ENCODE peak calls at places on chromosomes 3 and 15, in eight cellular contexts. R is PC-3, A is hepatocyte, M is GM23338, Q is GM23248, G is MM.1S, E is PC-9, U is SK-N-SH. W is an unnamed sample.
A peak's percentile ranks its signal among the peaks of the same experiment; 100 is the strongest.

GRCh38 chr3:184737641-184738518 is 26.0 kb upstream of the MAGEF1 start:
- DNase-seq in Q (peak; percentile 91), M (no peak), A (peak; percentile 55), R (peak; percentile 94), E (peak; percentile 86), G (no peak), U (no peak), W (no peak)

GRCh38 chr3:17412950-17413530 is 329.4 kb downstream of the TBC1D5 start:
- DNase-seq in Q (peak; percentile 73), U (peak; percentile 20), E (peak; percentile 8), G (peak; percentile 76), M (peak; percentile 90), R (peak; percentile 82), A (peak; percentile 76), W (peak; percentile 90)

GRCh38 chr3:154844863-154845262 is 235.3 kb upstream of the MME start:
- DNase-seq in Q (no peak), U (no peak), R (no peak), A (no peak), G (no peak), E (no peak), M (no peak), W (no peak)

GRCh38 chr3:31219131-31219843 is 313.4 kb upstream of the STT3B start:
- DNase-seq in U (no peak), M (no peak), R (no peak), G (no peak), E (no peak), A (no peak), Q (peak; percentile 22), W (no peak)

GRCh38 chr3:106168941-106169340 is 300.1 kb upstream of the CBLB start:
- DNase-seq in E (no peak), A (no peak), G (no peak), Q (no peak), M (no peak), U (no peak), R (no peak), W (no peak)

GRCh38 chr3:127524300-127524896 is 66.1 kb downstream of the TPRA1 start:
- DNase-seq in Q (no peak), U (peak; percentile 88), G (no peak), M (peak; percentile 54), A (no peak), E (no peak), R (no peak), W (peak; percentile 6)

GRCh38 chr3:184284696-184285095 is 8.9 kb downstream of the ECE2 start:
- DNase-seq in R (peak; percentile 81), M (peak; percentile 95), U (peak; percentile 91), A (peak; percentile 68), Q (peak; percentile 79), E (peak; percentile 67), G (peak; percentile 30), W (peak; percentile 86)

GRCh38 chr15:88688394-88688933 is 49.6 kb downstream of the ISG20 start:
- DNase-seq in A (no peak), U (no peak), G (no peak), M (no peak), R (no peak), Q (no peak), E (no peak), W (no peak)

GRCh38 chr3:13075318-13075717 is 2.1 kb upstream of the IQSEC1 start:
- DNase-seq in G (no peak), A (no peak), M (no peak), E (no peak), U (no peak), R (no peak), Q (no peak), W (no peak)
- H3K4me1 ChIP-seq in G (peaks cover 26% of the 10 kb centered on the region), A (no peaks in the 10 kb centered on the region), M (peaks cover 4% of the 10 kb centered on the region), E (no peaks in the 10 kb centered on the region), U (no peaks in the 10 kb centered on the region), R (no peaks in the 10 kb centered on the region), Q (peaks cover 6% of the 10 kb centered on the region), W (peaks cover 52% of the 10 kb centered on the region)

DNA sequence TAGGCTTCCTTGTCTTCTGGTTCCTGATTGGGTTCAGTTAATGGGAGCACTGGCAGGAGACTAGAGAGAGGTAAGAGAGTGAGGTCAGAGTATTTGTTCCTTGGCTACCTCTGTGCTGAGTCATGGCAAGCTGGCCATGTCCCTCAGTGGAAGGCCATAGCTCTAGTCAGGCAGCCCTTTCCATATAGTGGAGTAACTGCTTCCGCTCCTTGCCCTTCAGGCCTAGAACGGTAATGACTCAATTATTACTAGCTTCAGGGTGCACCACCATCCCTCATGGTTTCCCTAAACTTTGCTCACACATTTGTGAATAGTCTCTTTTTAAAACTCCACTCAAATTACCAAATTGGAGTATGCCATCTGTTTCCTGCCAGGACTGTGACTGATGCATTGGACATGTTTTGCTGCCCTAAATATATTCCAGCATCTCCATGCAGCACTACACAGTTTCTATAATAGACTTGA is 10.5 kb upstream of the ANO10 start:
- DNase-seq in M (peak; percentile 19), G (no peak), E (peak; percentile 47), U (no peak), A (no peak), R (peak; percentile 98), Q (peak; percentile 95), W (peak; percentile 12)
- H2AFZ ChIP-seq in M (peak overlapping the region; percentile 47), G (no peak overlapping the region), E (peak overlapping the region; percentile 66), U (no peak overlapping the region), A (no peak overlapping the region), R (no peak overlapping the region), Q (no peak overlapping the region), W (no peak overlapping the region)

GRCh38 chr15:50669611-50670010 is 17.0 kb downstream of the TRPM7 start:
- DNase-seq in A (no peak), R (no peak), M (no peak), U (no peak), Q (no peak), G (no peak), E (no peak), W (no peak)

GRCh38 chr15:50670115-50670514 is 16.5 kb downstream of the TRPM7 start:
- DNase-seq in A (no peak), Q (no peak), U (no peak), R (no peak), E (no peak), M (no peak), G (no peak), W (no peak)

DNA sequence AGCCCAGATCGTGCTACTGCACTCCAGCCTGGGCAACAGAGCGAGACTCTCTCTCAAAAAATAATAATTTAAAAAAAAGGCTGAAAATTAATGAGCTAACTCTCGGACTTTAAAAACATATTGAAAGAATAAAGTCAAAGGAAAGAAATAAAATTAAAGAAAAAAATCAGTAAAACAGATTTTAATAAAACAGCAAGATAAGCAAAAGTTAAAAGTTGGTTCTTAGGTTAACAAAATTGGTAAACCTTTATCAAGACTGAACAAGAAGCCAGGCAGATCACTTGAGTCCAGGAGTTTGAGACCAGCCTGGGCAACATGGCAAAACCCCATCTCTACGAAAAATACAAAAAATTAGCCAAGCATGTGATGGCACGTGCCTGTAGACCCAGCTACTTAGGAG is 20.7 kb downstream of the TRPM7 start:
- DNase-seq in A (no peak), E (no peak), U (no peak), Q (no peak), G (no peak), R (no peak), M (no peak), W (no peak)
- H3K9me2 ChIP-seq in A (no peaks in the 10 kb centered on the region), E (no peaks in the 10 kb centered on the region), U (no peaks in the 10 kb centered on the region), Q (no peaks in the 10 kb centered on the region), G (no peaks in the 10 kb centered on the region), R (no peaks in the 10 kb centered on the region), M (no peaks in the 10 kb centered on the region), W (no peaks in the 10 kb centered on the region)

GRCh38 chr3:188320757-188321156 is 166.8 kb downstream of the LPP start:
- DNase-seq in A (no peak), R (peak; percentile 47), U (no peak), Q (peak; percentile 82), M (no peak), E (no peak), G (no peak), W (no peak)
- H3K4me1 ChIP-seq in A (no peaks in the 10 kb centered on the region), R (peaks cover 16% of the 10 kb centered on the region), U (peaks cover 20% of the 10 kb centered on the region), Q (peaks cover 42% of the 10 kb centered on the region), M (no peaks in the 10 kb centered on the region), E (peaks cover 2% of the 10 kb centered on the region), G (no peaks in the 10 kb centered on the region), W (no peaks in the 10 kb centered on the region)

GRCh38 chr15:94584833-94585244 is 353.5 kb downstream of the MCTP2 start:
- DNase-seq in E (no peak), M (no peak), G (peak; percentile 63), U (no peak), A (no peak), R (no peak), Q (peak; percentile 1), W (peak; percentile 52)
- H2AFZ ChIP-seq in E (no peak overlapping the region), M (peak overlapping the region; percentile 81), G (no peak overlapping the region), U (no peak overlapping the region), A (no peak overlapping the region), R (no peak overlapping the region), Q (no peak overlapping the region), W (no peak overlapping the region)